ENCODE peak calls at places on chromosomes 7 and 10, in nine cellular contexts. One of them, this sample, is unnamed. For H3K4me1 and H3K36me3, the result is how much of the 10 kb centered on the place peaks cover.

GRCh38 chr7:158321056-158321700 is 266.4 kb downstream of the PTPRN2 start:
- DNase-seq in pancreas: no peak
- DNase-seq in gastrocnemius medialis: no peak
- DNase-seq in MM.1S: no peak
- DNase-seq in GM23248: no peak
- DNase-seq in K562: no peak
- DNase-seq in colonic mucosa: no peak
- DNase-seq in mesendoderm: no peak
- DNase-seq in ovary: no peak
- DNase-seq in this sample: no peak

GRCh38 chr10:50275650-50276235 is 24.4 kb upstream of the ASAH2 start:
- DNase-seq in pancreas: peak
- DNase-seq in gastrocnemius medialis: peak
- DNase-seq in MM.1S: peak
- DNase-seq in GM23248: peak
- DNase-seq in K562: peak
- DNase-seq in colonic mucosa: peak
- DNase-seq in mesendoderm: peak
- DNase-seq in ovary: peak
- DNase-seq in this sample: no peak

GRCh38 chr10:98030093-98030821 is at the start of gene CRTAC1:
- DNase-seq in pancreas: peak
- DNase-seq in gastrocnemius medialis: no peak
- DNase-seq in MM.1S: no peak
- DNase-seq in GM23248: peak
- DNase-seq in K562: no peak
- DNase-seq in colonic mucosa: peak
- DNase-seq in mesendoderm: peak
- DNase-seq in ovary: peak
- DNase-seq in this sample: peak

GRCh38 chr10:4677296-4678021 is 148.5 kb upstream of the AKR1E2 start:
- DNase-seq in pancreas: no peak
- DNase-seq in gastrocnemius medialis: no peak
- DNase-seq in MM.1S: no peak
- DNase-seq in GM23248: peak
- DNase-seq in K562: no peak
- DNase-seq in colonic mucosa: no peak
- DNase-seq in mesendoderm: no peak
- DNase-seq in ovary: no peak
- DNase-seq in this sample: no peak

GRCh38 chr10:12710594-12711343 is 290.7 kb downstream of the CCDC3 start:
- DNase-seq in pancreas: peak
- DNase-seq in gastrocnemius medialis: no peak
- DNase-seq in MM.1S: peak
- DNase-seq in GM23248: peak
- DNase-seq in K562: peak
- DNase-seq in colonic mucosa: peak
- DNase-seq in mesendoderm: peak
- DNase-seq in ovary: peak
- DNase-seq in this sample: peak

GRCh38 chr10:132876131-132876860 is 66.1 kb downstream of the CFAP46 start:
- DNase-seq in pancreas: no peak
- DNase-seq in gastrocnemius medialis: no peak
- DNase-seq in MM.1S: no peak
- DNase-seq in GM23248: no peak
- DNase-seq in K562: no peak
- DNase-seq in colonic mucosa: no peak
- DNase-seq in mesendoderm: no peak
- DNase-seq in ovary: peak
- DNase-seq in this sample: peak

GRCh38 chr10:6232225-6232807 is 29.6 kb downstream of the PFKFB3 start:
- DNase-seq in pancreas: no peak
- DNase-seq in gastrocnemius medialis: no peak
- DNase-seq in MM.1S: no peak
- DNase-seq in GM23248: no peak
- DNase-seq in K562: no peak
- DNase-seq in colonic mucosa: no peak
- DNase-seq in mesendoderm: no peak
- DNase-seq in ovary: no peak
- DNase-seq in this sample: no peak

GRCh38 chr7:43639858-43640491 is 57.1 kb downstream of the STK17A start:
- DNase-seq in pancreas: peak
- DNase-seq in gastrocnemius medialis: no peak
- DNase-seq in MM.1S: no peak
- DNase-seq in GM23248: peak
- DNase-seq in K562: no peak
- DNase-seq in colonic mucosa: peak
- DNase-seq in mesendoderm: peak
- DNase-seq in ovary: peak
- DNase-seq in this sample: no peak

GRCh38 chr10:74888947-74889661 is 62.7 kb downstream of the KAT6B start:
- DNase-seq in pancreas: no peak
- DNase-seq in gastrocnemius medialis: no peak
- DNase-seq in MM.1S: no peak
- DNase-seq in GM23248: peak
- DNase-seq in K562: no peak
- DNase-seq in colonic mucosa: no peak
- DNase-seq in mesendoderm: peak
- DNase-seq in ovary: no peak
- DNase-seq in this sample: no peak

GRCh38 chr10:3119796-3120459 is 52.6 kb downstream of the PFKP start:
- DNase-seq in pancreas: no peak
- DNase-seq in gastrocnemius medialis: no peak
- DNase-seq in MM.1S: no peak
- DNase-seq in GM23248: peak
- DNase-seq in K562: peak
- DNase-seq in colonic mucosa: no peak
- DNase-seq in mesendoderm: peak
- DNase-seq in ovary: no peak
- DNase-seq in this sample: no peak

GRCh38 chr7:5700391-5700985 is 81.0 kb downstream of the RNF216 start:
- DNase-seq in pancreas: no peak
- DNase-seq in gastrocnemius medialis: no peak
- DNase-seq in MM.1S: no peak
- DNase-seq in GM23248: no peak
- DNase-seq in K562: no peak
- DNase-seq in colonic mucosa: no peak
- DNase-seq in mesendoderm: no peak
- DNase-seq in ovary: no peak
- DNase-seq in this sample: no peak

GRCh38 chr7:5699951-5700384 is 81.5 kb downstream of the RNF216 start:
- DNase-seq in pancreas: no peak
- DNase-seq in gastrocnemius medialis: no peak
- DNase-seq in MM.1S: peak
- DNase-seq in GM23248: no peak
- DNase-seq in K562: no peak
- DNase-seq in colonic mucosa: no peak
- DNase-seq in mesendoderm: peak
- DNase-seq in ovary: no peak
- DNase-seq in this sample: no peak

GRCh38 chr7:5697754-5698487 is 83.5 kb downstream of the RNF216 start:
- DNase-seq in pancreas: no peak
- DNase-seq in gastrocnemius medialis: no peak
- DNase-seq in MM.1S: no peak
- DNase-seq in GM23248: no peak
- DNase-seq in K562: no peak
- DNase-seq in colonic mucosa: no peak
- DNase-seq in mesendoderm: no peak
- DNase-seq in ovary: no peak
- DNase-seq in this sample: no peak

GRCh38 chr7:5701085-5701914 is 80.2 kb downstream of the RNF216 start:
- DNase-seq in pancreas: no peak
- DNase-seq in gastrocnemius medialis: no peak
- DNase-seq in MM.1S: no peak
- DNase-seq in GM23248: no peak
- DNase-seq in K562: no peak
- DNase-seq in colonic mucosa: no peak
- DNase-seq in mesendoderm: no peak
- DNase-seq in ovary: no peak
- DNase-seq in this sample: no peak

GRCh38 chr7:5699467-5699866 is 82.0 kb downstream of the RNF216 start:
- DNase-seq in pancreas: no peak
- DNase-seq in gastrocnemius medialis: no peak
- DNase-seq in MM.1S: no peak
- DNase-seq in GM23248: no peak
- DNase-seq in K562: no peak
- DNase-seq in colonic mucosa: no peak
- DNase-seq in mesendoderm: no peak
- DNase-seq in ovary: no peak
- DNase-seq in this sample: no peak
- H3K4me3 ChIP-seq in pancreas: no peak
- H3K4me3 ChIP-seq in gastrocnemius medialis: no peak
- H3K4me3 ChIP-seq in MM.1S: no peak
- H3K4me3 ChIP-seq in GM23248: no peak
- H3K4me3 ChIP-seq in K562: no peak
- H3K4me3 ChIP-seq in colonic mucosa: no peak
- H3K4me3 ChIP-seq in mesendoderm: no peak
- H3K4me3 ChIP-seq in ovary: no peak
- H3K4me3 ChIP-seq in this sample: no peak

DNA sequence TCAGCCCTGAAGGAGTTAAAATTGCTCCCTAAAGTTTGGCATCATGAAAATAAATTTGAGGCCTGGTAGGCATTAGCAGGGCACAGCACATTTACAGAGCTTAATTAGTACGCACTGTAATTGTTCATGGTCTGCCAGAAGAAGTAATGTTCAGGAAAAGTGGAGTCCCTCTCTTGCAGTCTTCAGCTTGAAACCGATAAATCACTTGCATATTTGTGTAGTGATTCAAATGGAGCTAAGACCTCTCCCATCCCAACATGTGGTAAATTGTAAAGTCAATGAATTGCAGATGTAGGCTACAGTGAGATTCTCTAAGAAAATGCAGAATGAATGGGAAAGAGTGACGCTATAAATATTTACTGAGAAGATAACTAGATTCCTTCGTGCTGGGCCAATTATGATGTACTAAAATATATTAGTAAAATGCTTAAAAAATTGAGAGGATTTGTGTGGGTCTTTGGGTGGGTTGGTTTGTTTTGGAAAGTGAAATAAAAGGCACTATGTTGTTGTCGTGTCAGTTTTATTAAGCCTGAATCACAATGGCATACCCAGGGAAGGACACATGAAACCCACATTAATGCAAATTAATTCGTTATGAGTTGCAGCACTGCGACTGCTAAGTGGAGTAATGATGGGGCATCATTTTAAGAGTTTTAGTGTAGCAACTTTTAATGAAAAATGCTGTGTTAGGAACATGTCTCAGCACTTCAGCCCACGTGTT is 8.4 kb downstream of the TCF7L2 start:
- DNase-seq in pancreas: no peak
- DNase-seq in gastrocnemius medialis: no peak
- DNase-seq in MM.1S: no peak
- DNase-seq in GM23248: peak
- DNase-seq in K562: no peak
- DNase-seq in colonic mucosa: no peak
- DNase-seq in mesendoderm: peak
- DNase-seq in ovary: no peak
- DNase-seq in this sample: no peak
- H3K4me1 ChIP-seq in pancreas: under half
- H3K4me1 ChIP-seq in gastrocnemius medialis: half or more
- H3K4me1 ChIP-seq in MM.1S: under half
- H3K4me1 ChIP-seq in GM23248: half or more
- H3K4me1 ChIP-seq in K562: under half
- H3K4me1 ChIP-seq in colonic mucosa: under half
- H3K4me1 ChIP-seq in mesendoderm: under half
- H3K4me1 ChIP-seq in ovary: under half
- H3K4me1 ChIP-seq in this sample: under half

DNA sequence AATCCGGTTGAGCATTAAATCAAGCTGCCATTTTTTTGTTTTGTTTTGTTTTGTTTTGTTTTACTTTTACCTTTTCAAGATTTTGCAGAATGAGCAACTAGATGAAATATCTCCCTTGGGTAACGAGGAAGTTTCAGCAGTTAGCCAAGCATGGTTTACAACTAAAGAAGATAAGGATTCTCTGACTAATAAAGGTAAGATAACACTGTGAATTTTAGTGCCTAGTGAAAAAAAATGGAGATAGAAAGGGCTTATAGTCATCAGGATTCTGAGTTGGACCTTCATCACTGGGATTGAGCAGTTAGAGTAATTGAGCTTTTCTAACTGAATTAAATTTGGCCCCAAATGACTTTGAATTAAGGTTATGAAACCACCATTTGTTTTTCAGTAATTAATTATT is 21.2 kb downstream of the DMTF1 start:
- DNase-seq in pancreas: no peak
- DNase-seq in gastrocnemius medialis: no peak
- DNase-seq in MM.1S: no peak
- DNase-seq in GM23248: no peak
- DNase-seq in K562: no peak
- DNase-seq in colonic mucosa: no peak
- DNase-seq in mesendoderm: peak
- DNase-seq in ovary: no peak
- DNase-seq in this sample: no peak
- H3K36me3 ChIP-seq in pancreas: under half
- H3K36me3 ChIP-seq in gastrocnemius medialis: half or more
- H3K36me3 ChIP-seq in MM.1S: under half
- H3K36me3 ChIP-seq in GM23248: half or more
- H3K36me3 ChIP-seq in K562: half or more
- H3K36me3 ChIP-seq in colonic mucosa: under half
- H3K36me3 ChIP-seq in mesendoderm: under half
- H3K36me3 ChIP-seq in ovary: under half
- H3K36me3 ChIP-seq in this sample: under half

DNA sequence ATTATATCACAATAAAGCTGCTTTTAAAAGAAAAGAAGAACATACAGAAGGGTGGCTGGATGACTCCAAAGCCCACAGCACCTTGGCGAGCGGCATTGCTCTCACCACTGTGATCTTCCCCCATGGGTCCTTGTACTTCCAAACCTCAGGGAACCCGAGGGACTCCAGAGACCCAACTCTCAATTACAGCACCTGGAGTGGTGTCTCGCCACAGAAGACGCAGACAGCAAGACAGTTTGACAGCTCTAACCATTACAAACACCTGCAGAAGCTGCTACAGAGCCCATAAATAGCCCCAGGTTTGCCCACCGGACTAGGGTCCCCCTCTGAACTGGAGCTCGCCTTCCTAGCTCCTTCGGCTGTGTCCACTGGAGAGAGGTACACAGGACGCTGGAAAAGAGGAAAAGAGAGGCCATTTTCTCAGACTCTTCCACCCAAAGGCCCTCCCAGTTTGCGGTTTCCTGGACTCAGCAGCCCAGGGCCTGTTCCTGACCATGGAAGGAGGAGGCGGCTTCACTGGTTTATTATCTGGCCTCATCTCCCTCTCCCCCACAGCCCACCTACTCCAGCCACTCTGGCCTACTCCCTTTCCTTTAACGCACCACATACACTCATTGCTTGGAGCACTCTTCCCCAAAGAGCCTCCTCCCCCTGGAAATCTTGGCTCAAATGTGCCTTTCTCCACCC is 1.9 kb downstream of the PIK3AP1 start:
- DNase-seq in pancreas: no peak
- DNase-seq in gastrocnemius medialis: no peak
- DNase-seq in MM.1S: no peak
- DNase-seq in GM23248: no peak
- DNase-seq in K562: no peak
- DNase-seq in colonic mucosa: no peak
- DNase-seq in mesendoderm: no peak
- DNase-seq in ovary: no peak
- DNase-seq in this sample: no peak
- H3K4me3 ChIP-seq in pancreas: peak
- H3K4me3 ChIP-seq in gastrocnemius medialis: no peak
- H3K4me3 ChIP-seq in MM.1S: no peak
- H3K4me3 ChIP-seq in GM23248: no peak
- H3K4me3 ChIP-seq in K562: no peak
- H3K4me3 ChIP-seq in colonic mucosa: no peak
- H3K4me3 ChIP-seq in mesendoderm: no peak
- H3K4me3 ChIP-seq in ovary: no peak
- H3K4me3 ChIP-seq in this sample: no peak